ENCODE peak calls at places on chromosomes 3 and 15, in four cellular contexts. Q, K, X and B are unnamed samples.

GRCh38 chr15:86333819-86334218 is 254.1 kb downstream of the AGBL1 start:
- DNase-seq in Q (no peak), K (no peak), X (no peak), B (no peak)

GRCh38 chr3:182331356-182331755 is 461.9 kb upstream of the ATP11B start:
- DNase-seq in Q (no peak), K (peak; percentile 26), X (no peak), B (no peak)

GRCh38 chr3:158108596-158108995 is 1.3 kb upstream of the RSRC1 start:
- DNase-seq in Q (no peak), K (no peak), X (no peak), B (no peak)

GRCh38 chr3:127032296-127032990 is 49.5 kb downstream of the PLXNA1 start:
- DNase-seq in Q (no peak), K (no peak), X (no peak), B (no peak)

GRCh38 chr3:187968883-187969580 is 184.9 kb upstream of the LPP start:
- DNase-seq in Q (no peak), K (no peak), X (no peak), B (no peak)

GRCh38 chr3:81788044-81788443 is 26.6 kb upstream of the GBE1 start:
- DNase-seq in Q (no peak), K (no peak), X (no peak), B (no peak)

GRCh38 chr15:100763764-100764750 is 115.6 kb upstream of the ALDH1A3 start:
- DNase-seq in Q (no peak), K (no peak), X (no peak), B (no peak)

GRCh38 chr3:127982155-127982554 is 67.1 kb downstream of the KBTBD12 start:
- DNase-seq in Q (no peak), K (no peak), X (no peak), B (no peak)

GRCh38 chr3:111676177-111677021 is 81.3 kb upstream of the ZBED2 start:
- DNase-seq in Q (no peak), K (peak; percentile 36), X (no peak), B (no peak)

GRCh38 chr3:187072582-187072981 is 66.7 kb downstream of the RPL39L start:
- DNase-seq in Q (no peak), K (peak; percentile 60), X (no peak), B (no peak)

GRCh38 chr3:190322604-190323240 is 476 bp upstream of the CLDN1 start:
- DNase-seq in Q (no peak), K (no peak), X (no peak), B (no peak)

GRCh38 chr3:195911946-195912270 is 3.6 kb upstream of the TNK2 start:
- DNase-seq in Q (no peak), K (no peak), X (no peak), B (no peak)